ENCODE peak calls at places on chromosome 16, in seven cellular contexts. One of them, this sample, is unnamed.

GRCh38 chr16:88699180-88699579 is 7.0 kb downstream of the RNF166 start:
- DNase-seq in nephron progenitor cell: no peak
- DNase-seq in lung: no peak
- DNase-seq in stomach: no peak
- DNase-seq in BJ: no peak
- DNase-seq in GM13977: no peak
- DNase-seq in CD4-positive, alpha-beta T cell: no peak
- DNase-seq in this sample: no peak

GRCh38 chr16:57017251-57017650 is 27.9 kb downstream of the NLRC5 start:
- DNase-seq in nephron progenitor cell: no peak
- DNase-seq in GM13977: no peak
- DNase-seq in stomach: no peak
- DNase-seq in CD4-positive, alpha-beta T cell: no peak
- DNase-seq in lung: no peak
- DNase-seq in BJ: no peak
- DNase-seq in this sample: no peak

GRCh38 chr16:66862023-66862520 is 17.9 kb downstream of the CA7 start:
- DNase-seq in stomach: no peak
- DNase-seq in lung: no peak
- DNase-seq in nephron progenitor cell: no peak
- DNase-seq in GM13977: no peak
- DNase-seq in BJ: no peak
- DNase-seq in CD4-positive, alpha-beta T cell: no peak
- DNase-seq in this sample: no peak

GRCh38 chr16:58028541-58029070 is 3.1 kb downstream of the MMP15 start:
- DNase-seq in lung: no peak
- DNase-seq in BJ: no peak
- DNase-seq in GM13977: no peak
- DNase-seq in nephron progenitor cell: no peak
- DNase-seq in CD4-positive, alpha-beta T cell: no peak
- DNase-seq in stomach: no peak
- DNase-seq in this sample: no peak

GRCh38 chr16:51638338-51639135 is 487.5 kb upstream of the SALL1 start:
- DNase-seq in BJ: no peak
- DNase-seq in stomach: no peak
- DNase-seq in CD4-positive, alpha-beta T cell: no peak
- DNase-seq in GM13977: no peak
- DNase-seq in lung: no peak
- DNase-seq in nephron progenitor cell: no peak
- DNase-seq in this sample: no peak

GRCh38 chr16:88999457-89000206 is 22.6 kb upstream of the CBFA2T3 start:
- DNase-seq in nephron progenitor cell: no peak
- DNase-seq in lung: no peak
- DNase-seq in stomach: no peak
- DNase-seq in BJ: no peak
- DNase-seq in CD4-positive, alpha-beta T cell: peak
- DNase-seq in GM13977: no peak
- DNase-seq in this sample: no peak

GRCh38 chr16:14635394-14636145 is 2.8 kb downstream of the BFAR start:
- DNase-seq in stomach: no peak
- DNase-seq in BJ: no peak
- DNase-seq in nephron progenitor cell: no peak
- DNase-seq in CD4-positive, alpha-beta T cell: no peak
- DNase-seq in lung: no peak
- DNase-seq in GM13977: no peak
- DNase-seq in this sample: no peak

GRCh38 chr16:76749780-76750375 is 441.1 kb upstream of the MON1B start:
- DNase-seq in nephron progenitor cell: no peak
- DNase-seq in GM13977: no peak
- DNase-seq in BJ: no peak
- DNase-seq in stomach: no peak
- DNase-seq in CD4-positive, alpha-beta T cell: no peak
- DNase-seq in lung: no peak
- DNase-seq in this sample: no peak

GRCh38 chr16:12763517-12763916 is 40.2 kb downstream of the CPPED1 start:
- DNase-seq in stomach: peak
- DNase-seq in nephron progenitor cell: no peak
- DNase-seq in lung: no peak
- DNase-seq in BJ: no peak
- DNase-seq in GM13977: no peak
- DNase-seq in CD4-positive, alpha-beta T cell: no peak
- DNase-seq in this sample: no peak

GRCh38 chr16:84212631-84213030 is 21.7 kb downstream of the ADAD2 start:
- DNase-seq in BJ: no peak
- DNase-seq in stomach: no peak
- DNase-seq in CD4-positive, alpha-beta T cell: no peak
- DNase-seq in lung: no peak
- DNase-seq in GM13977: no peak
- DNase-seq in nephron progenitor cell: no peak
- DNase-seq in this sample: no peak

GRCh38 chr16:84207266-84207665 is 16.3 kb downstream of the ADAD2 start:
- DNase-seq in CD4-positive, alpha-beta T cell: no peak
- DNase-seq in stomach: no peak
- DNase-seq in nephron progenitor cell: no peak
- DNase-seq in BJ: no peak
- DNase-seq in GM13977: no peak
- DNase-seq in lung: no peak
- DNase-seq in this sample: no peak

GRCh38 chr16:84207869-84208268 is 16.9 kb downstream of the ADAD2 start:
- DNase-seq in lung: no peak
- DNase-seq in stomach: no peak
- DNase-seq in BJ: no peak
- DNase-seq in GM13977: no peak
- DNase-seq in nephron progenitor cell: no peak
- DNase-seq in CD4-positive, alpha-beta T cell: no peak
- DNase-seq in this sample: no peak

GRCh38 chr16:84212154-84212553 is 21.2 kb downstream of the ADAD2 start:
- DNase-seq in stomach: no peak
- DNase-seq in CD4-positive, alpha-beta T cell: no peak
- DNase-seq in lung: no peak
- DNase-seq in GM13977: no peak
- DNase-seq in nephron progenitor cell: no peak
- DNase-seq in BJ: no peak
- DNase-seq in this sample: no peak

DNA sequence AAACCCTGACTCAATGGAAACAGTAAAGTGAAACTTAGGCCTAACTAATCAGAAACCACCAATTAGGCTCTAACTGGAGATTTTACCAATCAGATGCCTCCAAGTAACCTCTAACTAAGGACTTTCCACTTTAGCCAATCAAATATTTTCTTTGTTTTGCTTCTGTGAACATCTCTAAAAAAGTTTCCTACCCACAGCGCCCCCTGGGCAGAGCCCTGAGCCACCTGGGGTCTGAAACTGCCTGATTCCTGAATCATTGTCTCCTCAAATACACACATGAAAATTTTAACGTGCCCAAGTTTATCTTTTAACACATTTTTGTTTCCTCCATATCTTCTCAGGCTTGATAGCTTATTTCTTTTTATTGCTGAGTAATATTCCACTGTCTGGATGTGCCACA is 19.0 kb downstream of the ADAD2 start:
- DNase-seq in nephron progenitor cell: no peak
- DNase-seq in GM13977: no peak
- DNase-seq in BJ: no peak
- DNase-seq in lung: no peak
- DNase-seq in CD4-positive, alpha-beta T cell: no peak
- DNase-seq in stomach: no peak
- DNase-seq in this sample: no peak
- TF ChIP-seq CTCF in nephron progenitor cell: no peak
- TF ChIP-seq CTCF in GM13977: no peak
- TF ChIP-seq CTCF in BJ: no peak
- TF ChIP-seq CTCF in lung: no peak
- TF ChIP-seq CTCF in CD4-positive, alpha-beta T cell: no peak
- TF ChIP-seq CTCF in stomach: no peak
- TF ChIP-seq CTCF in this sample: no peak

DNA sequence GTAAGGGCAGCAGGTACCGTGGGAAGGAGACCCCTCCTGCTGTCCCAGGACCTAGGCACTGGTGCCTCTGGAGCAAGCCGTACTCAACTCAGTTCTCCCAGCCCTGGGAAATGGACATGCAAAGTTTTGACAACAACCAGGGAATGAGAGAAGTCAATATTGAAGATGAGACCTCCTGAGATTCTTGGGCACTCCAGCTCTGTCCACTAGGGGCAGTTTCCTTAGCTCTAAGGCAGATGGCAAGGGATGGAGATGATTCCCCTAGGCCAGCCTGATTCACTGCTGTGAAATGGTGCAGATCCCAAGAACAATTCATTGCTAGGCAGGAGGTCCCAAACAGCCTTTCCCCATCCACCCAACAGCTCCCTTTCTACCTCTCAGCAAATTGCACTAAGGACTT is 20.6 kb upstream of the SDR42E2 start:
- DNase-seq in CD4-positive, alpha-beta T cell: no peak
- DNase-seq in GM13977: no peak
- DNase-seq in BJ: no peak
- DNase-seq in nephron progenitor cell: no peak
- DNase-seq in stomach: no peak
- DNase-seq in lung: no peak
- DNase-seq in this sample: no peak
- TF ChIP-seq CTCF in CD4-positive, alpha-beta T cell: no peak
- TF ChIP-seq CTCF in GM13977: peak
- TF ChIP-seq CTCF in BJ: peak
- TF ChIP-seq CTCF in nephron progenitor cell: peak
- TF ChIP-seq CTCF in stomach: no peak
- TF ChIP-seq CTCF in lung: no peak
- TF ChIP-seq CTCF in this sample: no peak

GRCh38 chr16:2598723-2599122 is 60.9 kb downstream of the PDPK1 start:
- DNase-seq in BJ: no peak
- DNase-seq in lung: no peak
- DNase-seq in nephron progenitor cell: no peak
- DNase-seq in GM13977: no peak
- DNase-seq in CD4-positive, alpha-beta T cell: no peak
- DNase-seq in stomach: no peak
- DNase-seq in this sample: no peak

GRCh38 chr16:2598133-2598641 is 60.4 kb downstream of the PDPK1 start:
- DNase-seq in CD4-positive, alpha-beta T cell: no peak
- DNase-seq in GM13977: no peak
- DNase-seq in lung: no peak
- DNase-seq in BJ: no peak
- DNase-seq in stomach: no peak
- DNase-seq in nephron progenitor cell: no peak
- DNase-seq in this sample: no peak

GRCh38 chr16:2597560-2597902 is 59.7 kb downstream of the PDPK1 start:
- DNase-seq in CD4-positive, alpha-beta T cell: no peak
- DNase-seq in BJ: no peak
- DNase-seq in lung: no peak
- DNase-seq in GM13977: no peak
- DNase-seq in nephron progenitor cell: no peak
- DNase-seq in stomach: no peak
- DNase-seq in this sample: no peak

DNA sequence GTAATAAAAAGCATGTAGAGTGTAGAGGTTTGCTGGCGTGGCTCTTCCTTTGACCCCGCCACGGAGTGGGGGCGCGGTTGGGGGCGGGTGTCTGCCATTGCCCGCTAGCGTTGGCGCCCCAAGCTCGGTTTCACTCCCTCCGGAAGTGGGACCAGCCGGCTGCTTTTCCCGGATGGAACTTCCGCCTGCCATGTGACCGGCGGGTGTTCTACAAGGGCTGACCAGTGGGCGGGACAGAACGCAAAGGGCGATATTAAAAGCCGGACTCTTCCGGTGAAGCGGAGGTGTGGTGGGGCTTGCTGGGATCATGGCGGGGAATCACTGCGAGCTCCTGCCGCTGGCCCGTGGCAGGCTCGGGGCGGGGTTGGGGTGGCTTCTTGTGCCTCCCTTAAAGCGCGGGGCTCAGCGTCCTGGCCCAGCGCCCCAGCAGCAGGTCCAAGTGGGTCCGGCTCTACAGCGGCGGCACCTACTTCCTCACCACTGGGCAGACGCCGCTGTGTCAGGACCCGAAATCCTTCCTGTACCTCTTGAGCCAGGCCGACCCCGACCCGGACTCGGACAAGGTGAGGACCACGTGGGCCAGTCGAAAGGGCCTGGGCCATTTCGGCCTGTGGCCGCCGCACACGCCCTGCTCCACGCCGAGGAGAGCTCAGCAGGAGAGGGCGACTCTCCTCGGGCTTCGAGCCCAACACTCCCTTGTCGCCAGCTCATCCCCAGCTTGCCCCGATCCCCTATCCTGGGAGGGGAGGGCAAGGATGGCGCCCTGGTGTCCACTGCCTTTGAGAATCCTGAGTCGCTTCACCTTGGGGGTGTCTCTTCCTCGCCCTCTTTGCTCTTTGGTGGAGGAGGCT is 65.6 kb downstream of the PDPK1 start:
- DNase-seq in GM13977: peak
- DNase-seq in nephron progenitor cell: peak
- DNase-seq in BJ: peak
- DNase-seq in stomach: peak
- DNase-seq in lung: peak
- DNase-seq in CD4-positive, alpha-beta T cell: peak
- DNase-seq in this sample: peak
- TF ChIP-seq CTCF in GM13977: no peak
- TF ChIP-seq CTCF in nephron progenitor cell: no peak
- TF ChIP-seq CTCF in BJ: no peak
- TF ChIP-seq CTCF in stomach: no peak
- TF ChIP-seq CTCF in lung: peak
- TF ChIP-seq CTCF in CD4-positive, alpha-beta T cell: no peak
- TF ChIP-seq CTCF in this sample: no peak

GRCh38 chr16:7317982-7318381 is 14.7 kb upstream of the RBFOX1 start:
- DNase-seq in stomach: no peak
- DNase-seq in GM13977: no peak
- DNase-seq in BJ: no peak
- DNase-seq in nephron progenitor cell: no peak
- DNase-seq in CD4-positive, alpha-beta T cell: no peak
- DNase-seq in lung: no peak
- DNase-seq in this sample: no peak

GRCh38 chr16:7316266-7316888 is 16.3 kb upstream of the RBFOX1 start:
- DNase-seq in stomach: no peak
- DNase-seq in BJ: no peak
- DNase-seq in GM13977: no peak
- DNase-seq in lung: no peak
- DNase-seq in nephron progenitor cell: no peak
- DNase-seq in CD4-positive, alpha-beta T cell: no peak
- DNase-seq in this sample: no peak

GRCh38 chr16:7318661-7319060 is 14.0 kb upstream of the RBFOX1 start:
- DNase-seq in CD4-positive, alpha-beta T cell: no peak
- DNase-seq in lung: no peak
- DNase-seq in GM13977: no peak
- DNase-seq in stomach: no peak
- DNase-seq in nephron progenitor cell: no peak
- DNase-seq in BJ: no peak
- DNase-seq in this sample: no peak

GRCh38 chr16:7315813-7316212 is 16.8 kb upstream of the RBFOX1 start:
- DNase-seq in GM13977: no peak
- DNase-seq in BJ: no peak
- DNase-seq in CD4-positive, alpha-beta T cell: no peak
- DNase-seq in lung: no peak
- DNase-seq in stomach: no peak
- DNase-seq in nephron progenitor cell: no peak
- DNase-seq in this sample: no peak

DNA sequence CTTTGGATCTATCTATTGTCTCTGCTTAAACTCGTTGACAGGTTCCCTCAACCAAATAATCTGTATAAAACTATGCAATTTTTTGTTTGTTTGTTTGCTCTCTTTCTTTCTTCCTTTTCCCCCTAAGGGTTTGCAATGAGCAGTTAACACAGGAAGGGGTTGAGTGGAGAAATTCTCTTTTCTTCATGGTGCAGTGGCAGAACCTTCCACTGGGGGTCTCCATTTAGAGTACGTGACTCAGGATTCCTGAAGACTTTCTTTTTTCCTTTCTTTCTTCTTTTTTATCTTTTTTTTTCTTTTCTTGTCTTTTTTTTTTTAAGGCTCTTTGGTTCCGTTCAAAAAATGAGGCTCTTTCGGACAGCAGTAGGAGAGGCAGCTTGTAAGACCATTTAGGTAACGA is 19.5 kb upstream of the RBFOX1 start:
- DNase-seq in CD4-positive, alpha-beta T cell: no peak
- DNase-seq in BJ: no peak
- DNase-seq in stomach: no peak
- DNase-seq in lung: no peak
- DNase-seq in GM13977: no peak
- DNase-seq in nephron progenitor cell: peak
- DNase-seq in this sample: no peak
- TF ChIP-seq CTCF in CD4-positive, alpha-beta T cell: no peak
- TF ChIP-seq CTCF in BJ: no peak
- TF ChIP-seq CTCF in stomach: no peak
- TF ChIP-seq CTCF in lung: no peak
- TF ChIP-seq CTCF in GM13977: peak
- TF ChIP-seq CTCF in nephron progenitor cell: peak
- TF ChIP-seq CTCF in this sample: no peak